ENCODE peak calls at places on chromosomes 13 and 19, in four cellular contexts. G is suprapubic skin, B is cardiac muscle cell, P is globus pallidus. D is an unnamed sample.

GRCh38 chr19:41936416-41936850 is 8.2 kb upstream of the ERFL start:
- DNase-seq in P (no peak), B (no peak), G (no peak), D (no peak)

GRCh38 chr13:94301487-94301886 is 178.0 kb downstream of the DCT start:
- DNase-seq in P (no peak), B (no peak), G (no peak), D (no peak)

GRCh38 chr19:51091895-51092873 is 9.5 kb upstream of the KLK14 start:
- DNase-seq in G (no peak), P (no peak), B (no peak), D (peak)

GRCh38 chr19:56964526-56964925 is 124.0 kb upstream of the PEG3 start:
- DNase-seq in B (no peak), P (no peak), G (no peak), D (no peak)

GRCh38 chr13:36275190-36276002 is 22.2 kb downstream of the CCDC169 start:
- DNase-seq in P (peak), G (no peak), B (peak), D (peak)

GRCh38 chr13:114077121-114077937 is 55.1 kb downstream of the RASA3 start:
- DNase-seq in G (peak), B (no peak), P (no peak), D (no peak)

GRCh38 chr13:93151277-93151676 is 75.3 kb upstream of the GPC6 start:
- DNase-seq in G (no peak), B (no peak), P (no peak), D (no peak)

GRCh38 chr13:19818223-19818842 is 35.6 kb upstream of the PSPC1 start:
- DNase-seq in P (no peak), B (peak), G (no peak), D (no peak)

GRCh38 chr13:74669149-74669548 is 534.9 kb upstream of the KLF12 start:
- DNase-seq in P (no peak), G (no peak), B (no peak), D (no peak)

GRCh38 chr13:102978168-102978567 is 88.0 kb downstream of the SLC10A2 start:
- DNase-seq in G (no peak), P (peak), B (no peak), D (no peak)

GRCh38 chr19:40217027-40217810 is 965 bp downstream of the TTC9B start:
- DNase-seq in B (peak), P (no peak), G (no peak), D (peak)

GRCh38 chr13:20671789-20672188 is 31.7 kb upstream of the IL17D start:
- DNase-seq in B (no peak), G (no peak), P (peak), D (no peak)

GRCh38 chr13:24035411-24035810 is 125.1 kb upstream of the SPATA13 start:
- DNase-seq in B (no peak), G (no peak), P (no peak), D (no peak)

GRCh38 chr19:31831421-31831820 is 482.2 kb upstream of the TSHZ3 start:
- DNase-seq in B (no peak), G (no peak), P (no peak), D (no peak)

GRCh38 chr19:39928357-39928725 is 6.1 kb downstream of the FCGBP start:
- DNase-seq in G (no peak), B (no peak), P (no peak), D (no peak)

GRCh38 chr13:45933203-45934014 is 81.9 kb upstream of the SIAH3 start:
- DNase-seq in G (no peak), P (no peak), B (no peak), D (no peak)

GRCh38 chr19:35721374-35721773 is 3.6 kb downstream of the KMT2B start:
- DNase-seq in P (no peak), G (peak), B (no peak), D (no peak)

GRCh38 chr19:45663800-45664199 is 4.2 kb upstream of the GIPR start:
- DNase-seq in P (no peak), G (no peak), B (no peak), D (no peak)

GRCh38 chr13:44816701-44817684 is 172.3 kb downstream of the NUFIP1 start:
- DNase-seq in G (no peak), P (no peak), B (no peak), D (no peak)

GRCh38 chr19:2186071-2186846 is 22.5 kb downstream of the DOT1L start:
- DNase-seq in G (peak), P (no peak), B (peak), D (no peak)

GRCh38 chr19:16371540-16371986 is 46.9 kb downstream of the KLF2 start:
- DNase-seq in B (no peak), P (no peak), G (no peak), D (no peak)

GRCh38 chr13:28181413-28181812 is 43.1 kb downstream of the PAN3 start:
- DNase-seq in P (no peak), B (no peak), G (no peak), D (no peak)

GRCh38 chr19:49889038-49889686 is 7.5 kb downstream of the IL4I1 start:
- DNase-seq in G (peak), P (no peak), B (no peak), D (no peak)

GRCh38 chr19:10975374-10976036 is 14.7 kb downstream of the SMARCA4 start:
- DNase-seq in P (no peak), B (no peak), G (no peak), D (no peak)

GRCh38 chr19:45187421-45188100 is 9.0 kb downstream of the BLOC1S3 start:
- DNase-seq in G (no peak), P (no peak), B (peak), D (no peak)

GRCh38 chr19:48629599-48630288 is 7.4 kb downstream of the DBP start:
- DNase-seq in B (peak), P (no peak), G (peak), D (no peak)

GRCh38 chr19:54233941-54234340 is 8.6 kb downstream of the LILRA6 start:
- DNase-seq in G (no peak), B (no peak), P (no peak), D (no peak)

GRCh38 chr19:10431943-10432735 is 11.8 kb downstream of the PDE4A start:
- DNase-seq in G (peak), B (peak), P (no peak), D (no peak)

GRCh38 chr19:5593963-5594255 is 26.2 kb upstream of the TINCR start:
- DNase-seq in P (no peak), B (no peak), G (no peak), D (no peak)

D was measured in NCI-H187 treated with DMSO at 0.1 percent for 48 hours.